ENCODE peak calls at places on chromosomes 6 and 20, in seven cellular contexts. H is HFF-Myc; M is nephron progenitor cell; J is Right ventricle myocardium superior; Z is endothelial cell of umbilical vein; N is stimulated activated CD8-positive, alpha-beta memory T cell treated with anti-CD3 and anti-CD28 coated beads, Interleukin-7, amount 100 ng/mL, for 1 hour; E is coronary artery. S is an unnamed sample.

GRCh38 chr6:25404693-25405169 is 125.6 kb downstream of the CARMIL1 start:
- DNase-seq in H (no peak), M (no peak), J (no peak), Z (peak; percentile 6), N (no peak), E (no peak), S (no peak)

GRCh38 chr6:30007132-30007764 is 53.8 kb upstream of the POLR1H start:
- DNase-seq in H (no peak), M (peak; percentile 52), J (peak; percentile 63), Z (no peak), N (no peak), E (no peak), S (peak; percentile 66)

GRCh38 chr20:63419299-63419698 is 53.2 kb downstream of the KCNQ2 start:
- DNase-seq in H (no peak), M (no peak), J (no peak), Z (no peak), N (no peak), E (no peak), S (no peak)

GRCh38 chr6:26403888-26404287 is 1.8 kb downstream of the BTN3A1 start:
- DNase-seq in H (no peak), M (no peak), J (no peak), Z (no peak), N (no peak), E (no peak), S (no peak)

GRCh38 chr6:140623498-140623897 is 1249.0 kb upstream of the CITED2 start:
- DNase-seq in H (peak; percentile 77), M (no peak), J (no peak), Z (peak; percentile 36), N (no peak), E (no peak), S (no peak)

GRCh38 chr20:17619351-17620093 is 49.6 kb downstream of the DSTN start:
- DNase-seq in H (no peak), M (peak; percentile 1), J (no peak), Z (no peak), N (no peak), E (no peak), S (no peak)

GRCh38 chr6:39313526-39314272 is 520 bp downstream of the KCNK17 start:
- DNase-seq in H (no peak), M (peak; percentile 47), J (no peak), Z (no peak), N (no peak), E (no peak), S (no peak)

GRCh38 chr6:15504581-15505350 is 158.1 kb downstream of the DTNBP1 start:
- DNase-seq in H (peak; percentile 93), M (peak; percentile 17), J (peak; percentile 82), Z (peak; percentile 91), N (no peak), E (no peak), S (peak; percentile 97)

GRCh38 chr20:8066662-8067061 is 47.1 kb upstream of the TMX4 start:
- DNase-seq in H (no peak), M (no peak), J (no peak), Z (no peak), N (no peak), E (no peak), S (no peak)

GRCh38 chr6:116564921-116565872 is 6.1 kb upstream of the RWDD1 start:
- DNase-seq in H (no peak), M (no peak), J (peak; percentile 56), Z (peak; percentile 17), N (no peak), E (no peak), S (no peak)

GRCh38 chr20:4108495-4109306 is 93.3 kb upstream of the RNF24 start:
- DNase-seq in H (peak; percentile 63), M (peak; percentile 60), J (peak; percentile 51), Z (peak; percentile 79), N (peak; percentile 30), E (no peak), S (peak; percentile 74)

GRCh38 chr6:73985891-73986290 is 289.9 kb downstream of the CD109 start:
- DNase-seq in H (peak; percentile 60), M (no peak), J (no peak), Z (peak; percentile 10), N (no peak), E (no peak), S (no peak)

GRCh38 chr6:19205076-19205475 is 632.1 kb upstream of the ID4 start:
- DNase-seq in H (no peak), M (no peak), J (no peak), Z (no peak), N (no peak), E (no peak), S (no peak)

GRCh38 chr6:81901589-81901988 is 149.1 kb upstream of the TENT5A start:
- DNase-seq in H (no peak), M (no peak), J (peak; percentile 66), Z (no peak), N (no peak), E (no peak), S (no peak)

GRCh38 chr6:161228911-161229591 is 44.8 kb downstream of the AGPAT4 start:
- DNase-seq in H (peak; percentile 61), M (no peak), J (no peak), Z (peak; percentile 87), N (no peak), E (no peak), S (no peak)

GRCh38 chr20:9214676-9215075 is 145.8 kb downstream of the PLCB4 start:
- DNase-seq in H (no peak), M (no peak), J (no peak), Z (no peak), N (no peak), E (no peak), S (no peak)

GRCh38 chr20:19885576-19885956 is 127.5 kb downstream of the RIN2 start:
- DNase-seq in H (no peak), M (no peak), J (no peak), Z (peak; percentile 43), N (no peak), E (no peak), S (no peak)

GRCh38 chr6:135182120-135182992 is 1.2 kb downstream of the MYB start:
- DNase-seq in H (no peak), M (peak; percentile 47), J (peak; percentile 50), Z (peak; percentile 9), N (no peak), E (no peak), S (peak; percentile 39)

GRCh38 chr6:35008858-35009257 is 119.8 kb downstream of the ANKS1A start:
- DNase-seq in H (no peak), M (no peak), J (no peak), Z (no peak), N (no peak), E (no peak), S (no peak)

GRCh38 chr6:23388239-23388803 is 737.7 kb upstream of the NRSN1 start:
- DNase-seq in H (no peak), M (no peak), J (no peak), Z (no peak), N (no peak), E (no peak), S (no peak)

GRCh38 chr6:15907914-15908518 is 220.9 kb upstream of the MYLIP start:
- DNase-seq in H (no peak), M (no peak), J (no peak), Z (no peak), N (no peak), E (no peak), S (peak; percentile 99)